ENCODE peak calls at places on chromosomes 3 and 15, in five cellular contexts. B is PC-3, I is right lobe of liver, T is stomach, P is endodermal cell. C is an unnamed sample.

GRCh38 chr3:41188291-41188690 is 11.0 kb upstream of the CTNNB1 start:
- DNase-seq in B (peak), I (no peak), T (no peak), P (no peak), C (no peak)

GRCh38 chr15:31062310-31062964 is 39.1 kb downstream of the TRPM1 start:
- DNase-seq in B (no peak), I (no peak), T (no peak), P (no peak), C (no peak)

GRCh38 chr3:116569611-116570010 is 124.3 kb upstream of the LSAMP start:
- DNase-seq in B (peak), I (no peak), T (no peak), P (no peak), C (no peak)

GRCh38 chr3:193940526-193940925 is 195.4 kb upstream of the HES1 start:
- DNase-seq in B (no peak), I (no peak), T (no peak), P (peak), C (no peak)

GRCh38 chr3:31531465-31531991 is 1.2 kb upstream of the STT3B start:
- DNase-seq in B (peak), I (no peak), T (no peak), P (no peak), C (no peak)

GRCh38 chr15:44427756-44428724 is 611 bp downstream of the CTDSPL2 start:
- DNase-seq in B (peak), I (no peak), T (peak), P (no peak), C (peak)

GRCh38 chr3:101758224-101758623 is 20.8 kb upstream of the NXPE3 start:
- DNase-seq in B (no peak), I (no peak), T (no peak), P (no peak), C (no peak)

GRCh38 chr3:149596136-149596770 is 61.6 kb downstream of the WWTR1 start:
- DNase-seq in B (no peak), I (no peak), T (no peak), P (no peak), C (peak)

GRCh38 chr15:24772256-24772655 is 96.7 kb downstream of the NPAP1 start:
- DNase-seq in B (no peak), I (no peak), T (no peak), P (peak), C (no peak)

DNA sequence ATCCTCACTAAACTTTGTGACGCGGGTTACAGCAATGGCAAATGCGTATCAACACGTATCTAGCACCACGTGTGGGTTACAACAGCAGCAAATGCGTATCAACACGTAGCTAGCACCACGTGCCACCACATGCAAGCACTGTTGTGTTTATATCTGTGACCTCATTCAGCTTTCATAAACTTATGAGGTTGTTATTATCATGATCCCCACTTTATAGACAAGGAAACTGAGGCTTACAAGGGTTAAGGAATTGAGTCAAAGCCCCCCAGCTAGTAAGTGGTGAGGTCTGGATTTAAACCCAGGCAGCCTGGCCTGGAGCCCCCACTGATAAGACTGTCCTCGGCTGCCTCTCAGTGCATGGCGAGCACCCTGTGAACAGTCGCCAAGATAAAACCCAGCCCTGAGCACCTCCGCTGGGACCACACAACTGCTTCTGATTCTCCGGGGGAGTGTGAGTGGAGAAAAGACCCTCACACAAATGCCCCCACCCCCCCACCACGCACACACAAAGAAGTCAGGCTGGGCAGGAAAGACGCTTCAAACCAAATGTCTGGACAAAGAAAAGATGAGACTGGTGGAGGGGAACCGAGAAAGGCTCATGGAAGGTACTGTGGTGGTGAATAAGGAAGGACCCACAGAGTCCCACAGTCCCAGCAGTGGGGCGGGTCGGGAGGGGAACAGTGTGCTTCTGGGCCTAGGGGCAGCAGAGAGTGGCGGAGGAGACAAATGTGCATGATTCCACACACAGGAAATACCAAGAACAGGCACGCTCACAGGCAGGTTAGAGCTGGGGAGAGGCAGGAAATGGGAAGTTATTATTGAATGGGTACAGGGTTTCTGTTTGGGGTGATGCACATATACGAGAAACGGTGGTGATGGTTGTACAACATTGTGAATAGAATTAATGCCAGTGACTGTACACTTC is 173.4 kb downstream of the XXYLT1 start:
- DNase-seq in B (no peak), I (no peak), T (no peak), P (no peak), C (peak)
- H3K27ac ChIP-seq in B (no peak), I (no peak), T (no peak), P (no peak), C (peak)

GRCh38 chr3:54870423-54870822 is 57.4 kb downstream of the LRTM1 start:
- DNase-seq in B (peak), I (no peak), T (no peak), P (no peak), C (peak)
- TF ChIP-seq CTCF in B (peak), I (peak), T (no peak), P (peak), C (peak)

DNA sequence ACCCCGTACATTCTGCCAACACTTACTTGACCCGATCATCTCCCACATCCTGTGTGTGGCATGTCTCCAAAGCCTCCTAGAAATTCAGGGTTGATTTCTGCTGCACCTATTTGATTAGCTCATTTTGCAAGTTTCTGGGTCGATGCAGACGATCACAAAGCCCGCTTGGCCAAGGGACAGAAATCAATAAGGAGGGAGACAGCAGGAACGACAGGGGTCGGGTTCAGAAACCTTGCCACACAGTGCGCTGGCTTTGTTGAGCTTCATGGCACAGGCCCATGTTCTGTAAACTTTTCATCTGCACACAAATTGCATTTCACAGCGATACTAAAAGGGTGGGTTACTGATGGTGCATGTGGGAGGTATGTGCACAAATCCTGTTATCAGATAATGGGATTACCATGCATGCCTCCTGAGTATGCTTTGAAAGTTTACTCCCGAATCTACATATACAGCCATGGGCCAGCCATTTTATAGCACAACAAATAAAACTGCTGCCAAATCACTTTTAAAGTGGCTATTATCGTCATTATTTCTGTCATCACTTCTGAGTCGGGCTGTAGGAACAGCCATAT is 95.9 kb upstream of the ATP11B start:
- DNase-seq in B (no peak), I (peak), T (no peak), P (no peak), C (no peak)
- H3K27ac ChIP-seq in B (no peak), I (no peak), T (no peak), P (no peak), C (no peak)

GRCh38 chr3:188832961-188833615 is 338.7 kb upstream of the TPRG1 start:
- DNase-seq in B (no peak), I (no peak), T (no peak), P (no peak), C (peak)

GRCh38 chr3:188829577-188829976 is 342.2 kb upstream of the TPRG1 start:
- DNase-seq in B (no peak), I (no peak), T (no peak), P (no peak), C (no peak)

GRCh38 chr3:188832146-188832545 is 339.6 kb upstream of the TPRG1 start:
- DNase-seq in B (no peak), I (no peak), T (no peak), P (no peak), C (no peak)

GRCh38 chr3:188830955-188831354 is 340.8 kb upstream of the TPRG1 start:
- DNase-seq in B (peak), I (no peak), T (no peak), P (no peak), C (no peak)

GRCh38 chr3:188834349-188834748 is 337.4 kb upstream of the TPRG1 start:
- DNase-seq in B (peak), I (no peak), T (no peak), P (no peak), C (no peak)
- TF ChIP-seq CTCF in B (peak), I (no peak), T (no peak), P (peak), C (no peak)

GRCh38 chr3:192887047-192887446 is 30.6 kb downstream of the MB21D2 start:
- DNase-seq in B (peak), I (no peak), T (no peak), P (no peak), C (no peak)
- H3K27ac ChIP-seq in B (peak), I (no peak), T (no peak), P (no peak), C (no peak)

DNA sequence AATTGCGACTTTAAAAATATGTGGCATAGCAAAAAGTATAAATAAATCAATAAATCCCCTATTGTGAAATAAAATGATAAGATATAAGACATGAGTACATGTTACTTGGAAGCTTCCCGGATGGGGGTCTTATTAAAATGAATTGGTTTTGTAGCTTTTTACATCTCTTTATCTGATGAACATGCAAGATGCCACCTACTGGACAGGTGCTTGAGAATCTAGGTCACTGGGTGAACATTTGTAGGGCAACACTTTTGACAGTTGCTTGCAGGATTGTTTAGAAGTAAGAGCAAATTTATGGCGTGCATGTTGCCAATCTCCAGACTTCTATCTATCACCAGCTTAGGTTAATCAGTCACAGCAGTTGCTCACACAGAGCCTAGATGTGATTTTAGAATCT is 362.7 kb upstream of the SUCLG2 start:
- DNase-seq in B (peak), I (no peak), T (no peak), P (no peak), C (no peak)
- TF ChIP-seq CTCF in B (peak), I (peak), T (no peak), P (peak), C (no peak)

GRCh38 chr15:53034767-53035245 is 244.7 kb upstream of the ONECUT1 start:
- DNase-seq in B (no peak), I (peak), T (no peak), P (no peak), C (no peak)
- H3K27ac ChIP-seq in B (no peak), I (peak), T (no peak), P (no peak), C (no peak)

C was measured in RWPE1.